ENCODE peak calls at places on chromosomes 12 and 14, in eight cellular contexts. E, O, A, L, T, X, B and G are unnamed samples.

GRCh38 chr14:32109676-32110075 is 32.6 kb downstream of the ARHGAP5 start:
- DNase-seq in T (no peak), B (no peak), E (no peak), X (no peak), A (no peak), O (no peak), L (no peak), G (no peak)

GRCh38 chr14:102822311-102822863 is 45.1 kb downstream of the TRAF3 start:
- DNase-seq in O (no peak), X (no peak), E (no peak), L (no peak), B (no peak), T (peak; percentile 15), A (no peak), G (no peak)

GRCh38 chr12:104137175-104137901 is 672 bp downstream of the NFYB start:
- DNase-seq in B (peak; percentile 60), E (peak; percentile 56), X (peak; percentile 50), T (peak; percentile 57), A (peak; percentile 70), O (peak; percentile 34), L (peak; percentile 35), G (peak; percentile 67)

GRCh38 chr12:89932950-89933349 is 224.3 kb upstream of the ATP2B1 start:
- DNase-seq in T (no peak), X (no peak), L (no peak), E (no peak), O (no peak), B (no peak), A (no peak), G (no peak)

GRCh38 chr14:61562321-61563161 is 132.8 kb upstream of the HIF1A start:
- DNase-seq in X (no peak), T (peak; percentile 89), O (peak; percentile 16), A (no peak), L (no peak), B (peak; percentile 74), E (no peak), G (no peak)

GRCh38 chr12:55906056-55906455 is 21.6 kb downstream of the PYM1 start:
- DNase-seq in X (no peak), E (no peak), L (no peak), O (no peak), B (no peak), A (no peak), T (peak; percentile 51), G (no peak)

GRCh38 chr12:111991946-111992345 is 21.0 kb downstream of the TMEM116 start:
- DNase-seq in L (no peak), X (no peak), O (no peak), T (no peak), E (no peak), A (no peak), B (no peak), G (no peak)

GRCh38 chr12:13539051-13539450 is 342.5 kb downstream of the EMP1 start:
- DNase-seq in L (no peak), X (no peak), O (no peak), T (no peak), A (no peak), E (no peak), B (no peak), G (no peak)

GRCh38 chr12:73998894-73999293 is 538.7 kb upstream of the ATXN7L3B start:
- DNase-seq in L (no peak), E (no peak), A (no peak), X (no peak), B (no peak), T (no peak), O (no peak), G (no peak)

GRCh38 chr12:72315858-72316257 is 43.7 kb downstream of the TRHDE start:
- DNase-seq in T (no peak), O (no peak), B (no peak), A (no peak), X (no peak), L (no peak), E (no peak), G (no peak)

GRCh38 chr14:45838597-45838996 is 585.6 kb upstream of the MIS18BP1 start:
- DNase-seq in A (peak; percentile 26), O (no peak), B (no peak), T (no peak), X (no peak), E (no peak), L (no peak), G (no peak)

GRCh38 chr12:85155791-85156190 is 119.6 kb downstream of the LRRIQ1 start:
- DNase-seq in X (no peak), E (no peak), O (no peak), T (peak; percentile 67), B (no peak), A (peak; percentile 69), L (no peak), G (no peak)

GRCh38 chr14:50085570-50086315 is 30.6 kb downstream of the VCPKMT start:
- DNase-seq in B (peak; percentile 48), O (no peak), X (no peak), L (no peak), E (no peak), T (no peak), A (no peak), G (no peak)

GRCh38 chr14:106141242-106142220 is 615.1 kb downstream of the TMEM121 start:
- DNase-seq in X (no peak), T (no peak), L (no peak), O (peak; percentile 39), B (peak; percentile 37), A (no peak), E (no peak), G (peak; percentile 60)

GRCh38 chr12:9634177-9634803 is 26.6 kb upstream of the KLRB1 start:
- DNase-seq in L (no peak), T (peak; percentile 70), O (peak; percentile 65), B (peak; percentile 77), E (no peak), X (no peak), A (peak; percentile 76), G (peak; percentile 76)

GRCh38 chr14:23469906-23470403 is 452 bp downstream of the NGDN start:
- DNase-seq in T (no peak), E (no peak), B (peak; percentile 41), A (no peak), O (no peak), X (no peak), L (no peak), G (no peak)

GRCh38 chr14:54329082-54329695 is 67.6 kb upstream of the CDKN3 start:
- DNase-seq in B (no peak), E (no peak), X (peak; percentile 34), A (peak; percentile 92), L (peak; percentile 19), T (peak; percentile 81), O (no peak), G (peak; percentile 36)

GRCh38 chr12:55684761-55685370 is 22.8 kb downstream of the ITGA7 start:
- DNase-seq in L (no peak), T (no peak), X (no peak), O (no peak), B (no peak), A (no peak), E (no peak), G (no peak)

GRCh38 chr12:65823481-65824313 is 586 bp upstream of the HMGA2 start:
- DNase-seq in T (peak; percentile 60), X (peak; percentile 46), L (no peak), A (peak; percentile 89), O (no peak), E (peak; percentile 46), B (no peak), G (no peak)

DNA sequence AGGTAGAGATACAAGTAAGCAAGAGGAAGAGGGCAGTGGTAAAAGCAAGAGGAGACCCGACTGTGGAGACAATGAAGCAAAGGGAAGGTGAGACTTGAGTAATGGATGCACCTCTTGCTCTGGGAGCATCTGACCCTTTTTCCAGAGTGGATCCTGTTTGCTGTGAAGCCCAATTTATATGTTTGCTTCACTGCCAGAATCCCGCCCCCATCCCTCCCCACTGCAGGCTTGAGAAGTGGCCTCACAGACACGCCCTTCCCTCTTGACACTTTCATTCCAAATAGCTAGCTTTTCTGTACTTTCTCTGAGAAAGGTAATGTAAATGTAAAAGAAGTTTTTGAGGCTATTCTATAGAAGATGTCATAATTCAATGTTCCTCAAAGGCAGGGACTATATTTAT is 673 bp upstream of the PFKM start:
- DNase-seq in E (no peak), B (no peak), T (no peak), X (no peak), A (peak; percentile 28), L (no peak), O (no peak), G (no peak)
- H3K27ac ChIP-seq in E (no peak overlapping the region), B (no peak overlapping the region), T (no peak overlapping the region), X (no peak overlapping the region), A (peak overlapping the region; percentile 53), L (peak overlapping the region; percentile 93), O (no peak overlapping the region), G (no peak overlapping the region)

DNA sequence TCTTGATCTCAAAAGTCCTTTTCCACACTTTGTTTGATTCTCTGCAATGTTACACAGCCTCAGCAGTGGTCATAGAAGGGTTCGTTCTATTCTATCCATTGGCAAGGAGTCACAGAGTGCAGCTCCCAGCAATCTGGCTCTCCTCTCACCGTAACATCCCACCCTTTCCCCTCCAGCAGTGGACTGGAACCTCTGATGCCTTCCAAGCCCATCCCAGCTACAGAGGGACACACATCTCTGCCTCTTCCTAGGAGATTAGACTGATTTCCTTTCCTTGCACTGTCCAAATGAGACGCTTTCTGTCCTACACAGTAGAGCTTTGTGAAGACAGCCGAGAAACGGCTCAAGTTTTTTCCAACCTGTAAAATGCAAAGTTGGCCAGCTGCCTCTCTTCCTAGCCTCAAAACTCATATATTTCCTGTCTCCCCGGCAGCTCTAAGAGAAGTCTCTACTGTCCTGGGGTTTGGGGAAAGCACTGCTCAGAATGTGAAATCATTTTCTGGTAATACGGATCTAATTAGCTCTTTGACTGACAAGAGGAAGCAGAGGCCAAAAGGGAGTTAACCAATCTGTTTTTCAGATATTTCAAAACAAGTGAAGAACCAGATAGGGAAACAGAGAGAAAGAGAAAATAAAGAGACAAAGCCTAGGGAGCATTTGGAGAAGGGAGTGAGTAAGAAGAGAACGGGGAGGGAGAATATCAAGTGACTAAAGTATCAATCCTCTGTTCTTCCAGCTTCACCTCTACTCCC is 528 bp downstream of the NINJ2 start:
- DNase-seq in L (no peak), T (no peak), E (no peak), X (no peak), A (no peak), B (no peak), O (no peak), G (no peak)
- H3K4me3 ChIP-seq in L (peak overlapping the region; percentile 54), T (no peak overlapping the region), E (peak overlapping the region; percentile 14), X (no peak overlapping the region), A (no peak overlapping the region), B (peak overlapping the region; percentile 16), O (peak overlapping the region; percentile 28), G (no peak overlapping the region)

GRCh38 chr12:122836027-122836921 is 1.0 kb downstream of the HIP1R start:
- DNase-seq in L (no peak), B (peak; percentile 77), O (no peak), E (peak; percentile 55), X (peak; percentile 37), T (peak; percentile 73), A (peak; percentile 33), G (peak; percentile 58)
- H3K27ac ChIP-seq in L (peak overlapping the region; percentile 86), B (peak overlapping the region; percentile 55), O (peak overlapping the region; percentile 67), E (peak overlapping the region; percentile 81), X (peak overlapping the region; percentile 81), T (peak overlapping the region; percentile 58), A (no peak overlapping the region), G (peak overlapping the region; percentile 22)

DNA sequence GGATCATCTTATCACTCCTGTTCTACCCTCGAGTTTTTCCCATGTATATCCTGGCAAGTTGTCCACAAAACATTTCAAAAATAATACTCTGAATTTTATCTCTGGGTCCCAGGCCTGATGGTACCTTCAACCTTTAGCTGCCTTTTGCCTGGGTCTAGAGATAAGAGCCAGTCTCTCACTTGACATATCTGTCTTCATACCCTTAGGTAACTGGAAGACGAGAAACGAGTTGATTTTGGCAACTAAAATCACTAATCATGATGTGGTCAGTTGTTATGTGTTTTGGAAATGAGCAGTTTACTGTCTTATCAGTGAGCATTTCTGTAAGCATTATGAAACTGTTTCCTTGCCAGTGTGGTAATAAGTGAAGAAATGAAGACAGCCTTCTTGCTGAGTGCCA is 6.3 kb downstream of the RNF10 start:
- DNase-seq in A (no peak), X (no peak), L (no peak), E (no peak), B (no peak), O (no peak), T (peak; percentile 87), G (no peak)
- H3K4me3 ChIP-seq in A (no peak overlapping the region), X (no peak overlapping the region), L (no peak overlapping the region), E (no peak overlapping the region), B (no peak overlapping the region), O (no peak overlapping the region), T (no peak overlapping the region), G (no peak overlapping the region)